ENCODE peak calls at places on chromosomes 12 and 14, in four cellular contexts. H, E, D and K are unnamed samples.

GRCh38 chr12:50979369-50980052 is 27.2 kb downstream of the HIGD1C start:
- DNase-seq in H (no peak), E (no peak), D (no peak), K (no peak)

GRCh38 chr14:54447231-54447692 is 6.1 kb upstream of the CNIH1 start:
- DNase-seq in H (no peak), E (peak), D (no peak), K (no peak)

GRCh38 chr14:51999084-51999483 is 9.7 kb downstream of the RTRAF start:
- DNase-seq in H (no peak), E (no peak), D (no peak), K (no peak)

GRCh38 chr14:92582706-92583452 is 69.3 kb downstream of the RIN3 start:
- DNase-seq in H (no peak), E (no peak), D (no peak), K (no peak)

GRCh38 chr12:51826881-51827280 is 21.6 kb downstream of the FIGNL2 start:
- DNase-seq in H (no peak), E (no peak), D (peak), K (no peak)

GRCh38 chr12:47725091-47725772 is at the start of gene ENDOU:
- DNase-seq in H (no peak), E (no peak), D (no peak), K (no peak)

GRCh38 chr14:61122862-61123261 is 141.8 kb downstream of the SLC38A6 start:
- DNase-seq in H (no peak), E (no peak), D (no peak), K (no peak)

GRCh38 chr12:2456813-2457186 is 338.0 kb upstream of the FKBP4 start:
- DNase-seq in H (no peak), E (no peak), D (no peak), K (no peak)

DNA sequence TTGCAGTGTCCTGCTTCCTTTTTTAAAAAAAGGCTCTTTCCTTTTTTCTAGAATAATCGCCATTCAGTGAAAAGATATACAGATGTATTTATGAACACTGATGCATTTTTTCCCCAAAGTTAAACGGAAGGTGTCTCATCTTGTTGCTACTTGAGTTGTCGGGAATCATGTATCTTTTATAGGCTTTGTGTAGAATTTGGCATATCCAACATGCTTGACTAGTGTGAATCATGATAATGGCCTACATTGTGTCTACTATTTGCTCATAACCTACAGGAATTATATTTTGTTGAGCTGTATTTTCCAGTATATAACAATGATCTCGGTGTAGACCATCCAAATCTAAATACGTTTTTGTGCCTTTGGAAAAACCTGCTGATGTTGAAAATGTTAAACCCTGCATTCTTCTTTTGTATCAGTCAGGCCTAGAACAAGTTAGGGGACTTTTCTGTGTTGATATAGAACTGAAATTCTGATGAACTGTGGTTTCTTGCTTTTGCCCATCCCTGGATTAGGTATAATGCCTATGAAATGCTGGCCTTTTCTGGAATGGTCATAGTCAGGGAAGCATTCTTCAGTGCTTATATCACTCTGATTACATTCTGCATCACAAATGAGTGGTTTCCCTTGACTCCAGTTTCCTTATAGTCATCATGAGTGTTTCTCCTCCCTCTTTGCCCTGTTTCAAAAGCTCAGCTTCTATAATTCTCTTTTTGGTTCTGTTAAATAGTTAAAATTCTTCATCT is 10.8 kb downstream of the BMAL2 start:
- DNase-seq in H (no peak), E (no peak), D (no peak), K (no peak)
- TF ChIP-seq ELF1 in H (no peak), E (no peak), D (no peak), K (no peak)

DNA sequence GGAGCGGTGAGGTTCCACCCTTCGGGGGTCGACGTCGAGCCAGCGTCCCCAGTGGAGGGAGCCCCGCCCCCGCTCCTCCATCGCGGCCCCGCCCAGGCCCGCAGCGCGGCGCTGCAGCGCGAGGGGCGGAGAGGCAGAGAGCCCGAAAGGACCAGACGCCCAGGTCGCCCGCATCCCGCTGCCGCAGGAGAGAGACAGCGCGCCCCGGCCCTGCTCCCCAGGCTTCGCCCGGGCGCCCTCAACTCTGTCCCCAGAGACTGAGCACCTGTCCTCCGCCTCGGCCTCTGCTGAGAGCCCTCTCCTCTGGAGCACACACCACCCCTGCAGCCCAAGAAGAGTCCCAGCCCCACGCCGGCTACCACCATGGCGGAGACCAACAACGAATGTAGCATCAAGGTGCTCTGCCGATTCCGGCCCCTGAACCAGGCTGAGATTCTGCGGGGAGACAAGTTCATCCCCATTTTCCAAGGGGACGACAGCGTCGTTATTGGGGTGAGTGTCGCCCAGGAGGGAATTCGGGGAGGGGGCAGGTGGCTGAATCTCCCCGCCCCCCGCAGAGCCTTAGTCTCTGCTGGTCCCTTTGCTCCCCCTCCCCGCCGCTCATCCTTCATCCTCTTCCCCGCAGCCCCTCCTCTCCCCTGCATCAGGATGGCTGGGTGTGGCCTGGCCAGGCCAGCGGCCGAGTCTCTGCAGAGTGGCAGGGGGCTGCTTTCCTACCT is at the start of gene KIF5A:
- DNase-seq in H (peak), E (no peak), D (peak), K (no peak)
- TF ChIP-seq ELF1 in H (no peak), E (no peak), D (no peak), K (no peak)

DNA sequence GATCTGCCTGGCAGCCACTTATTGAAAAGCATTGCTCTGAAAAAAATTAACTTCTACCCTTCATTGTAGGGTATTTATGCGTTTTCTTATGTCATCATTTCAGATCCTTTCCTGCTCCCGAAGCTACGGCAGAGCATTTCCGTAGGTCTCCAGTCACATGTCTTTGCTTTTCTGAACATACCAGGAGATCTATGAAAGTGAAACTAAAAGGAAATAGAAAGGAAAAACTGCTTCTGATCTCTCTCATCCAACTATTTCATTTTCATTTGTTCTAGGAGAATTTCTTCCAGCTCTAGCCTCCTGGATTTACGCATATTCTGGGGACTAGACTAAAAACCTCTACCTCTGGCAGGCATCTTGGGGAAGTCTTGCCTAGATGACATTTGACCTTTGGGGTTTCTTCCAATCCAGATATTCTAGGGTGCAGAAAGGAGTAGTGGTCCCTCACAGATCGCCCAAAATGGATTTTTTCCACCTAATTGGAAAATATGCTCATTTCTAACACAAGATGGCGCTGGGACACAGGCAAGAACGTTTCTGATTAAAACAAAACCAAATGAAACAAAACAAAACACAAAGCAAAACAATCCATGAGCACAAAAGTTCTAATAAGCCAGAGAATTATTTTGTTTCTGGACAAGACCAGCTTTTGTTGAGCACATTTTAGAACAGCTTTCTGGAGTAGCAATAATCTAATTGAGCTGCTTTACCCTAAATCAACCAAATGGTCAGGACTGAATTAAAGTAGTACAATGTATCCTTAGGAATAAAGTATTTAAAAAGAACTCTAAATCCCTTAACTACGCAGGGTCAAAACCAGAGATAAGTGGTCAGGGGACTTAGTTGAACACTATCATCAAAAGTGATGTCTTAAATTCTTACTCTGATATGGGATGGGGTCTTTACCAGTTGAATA is 12.2 kb upstream of the PARP11 start:
- DNase-seq in H (peak), E (peak), D (peak), K (peak)
- TF ChIP-seq ELF1 in H (no peak), E (no peak), D (no peak), K (no peak)

GRCh38 chr14:104204660-104205149 is 66.3 kb downstream of the KIF26A start:
- DNase-seq in H (no peak), E (no peak), D (no peak), K (no peak)

GRCh38 chr14:104207142-104207845 is 68.9 kb downstream of the KIF26A start:
- DNase-seq in H (no peak), E (no peak), D (no peak), K (no peak)

GRCh38 chr14:104203071-104203425 is 64.7 kb downstream of the KIF26A start:
- DNase-seq in H (no peak), E (no peak), D (no peak), K (no peak)

GRCh38 chr14:104205781-104206180 is 67.4 kb downstream of the KIF26A start:
- DNase-seq in H (no peak), E (no peak), D (no peak), K (no peak)

GRCh38 chr14:104206281-104206904 is 68.0 kb downstream of the KIF26A start:
- DNase-seq in H (no peak), E (peak), D (peak), K (no peak)
- TF ChIP-seq ELF1 in H (no peak), E (no peak), D (no peak), K (no peak)

DNA sequence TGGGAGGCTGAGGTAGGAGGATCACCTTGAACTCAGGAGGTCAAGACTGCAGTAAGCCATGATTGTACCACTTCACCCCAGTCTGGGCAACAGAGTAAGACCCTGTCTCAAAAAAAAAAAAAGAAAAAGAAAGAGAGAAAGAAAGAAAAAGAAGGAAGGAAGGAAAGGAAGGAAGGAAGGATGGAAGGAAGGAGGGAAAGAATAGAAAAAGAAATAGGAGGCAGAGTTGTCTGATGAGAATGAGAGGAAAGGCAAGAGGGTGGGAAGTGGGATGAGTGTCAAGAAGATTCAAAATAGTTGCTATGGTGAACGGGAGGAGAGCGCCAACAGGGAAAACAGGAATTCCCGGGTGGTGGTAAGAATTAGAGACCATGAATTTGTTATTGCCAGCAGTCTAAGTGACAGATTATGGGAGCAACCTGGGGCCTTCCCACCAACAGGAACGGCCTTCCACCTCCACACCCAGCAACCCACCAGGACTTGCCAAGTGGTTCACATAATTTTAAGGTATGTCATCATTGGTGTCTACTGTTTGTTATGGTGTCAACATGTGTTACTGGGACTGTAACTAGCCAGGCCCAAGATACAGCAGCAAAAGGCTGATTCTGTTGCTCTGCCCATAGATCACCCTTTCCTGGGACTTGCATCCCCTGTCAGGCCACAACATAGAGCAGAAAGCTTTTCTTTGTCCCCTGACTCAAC is 36.1 kb upstream of the C12orf76 start:
- DNase-seq in H (no peak), E (no peak), D (no peak), K (no peak)
- TF ChIP-seq ELF1 in H (no peak), E (no peak), D (no peak), K (no peak)

GRCh38 chr14:38409081-38409705 is 153.3 kb upstream of the CLEC14A start:
- DNase-seq in H (no peak), E (no peak), D (no peak), K (no peak)
- TF ChIP-seq ELF1 in H (no peak), E (no peak), D (no peak), K (no peak)

GRCh38 chr12:95164656-95165055 is 52.6 kb downstream of the FGD6 start:
- DNase-seq in H (no peak), E (no peak), D (no peak), K (no peak)
- TF ChIP-seq ELF1 in H (no peak), E (no peak), D (no peak), K (no peak)

DNA sequence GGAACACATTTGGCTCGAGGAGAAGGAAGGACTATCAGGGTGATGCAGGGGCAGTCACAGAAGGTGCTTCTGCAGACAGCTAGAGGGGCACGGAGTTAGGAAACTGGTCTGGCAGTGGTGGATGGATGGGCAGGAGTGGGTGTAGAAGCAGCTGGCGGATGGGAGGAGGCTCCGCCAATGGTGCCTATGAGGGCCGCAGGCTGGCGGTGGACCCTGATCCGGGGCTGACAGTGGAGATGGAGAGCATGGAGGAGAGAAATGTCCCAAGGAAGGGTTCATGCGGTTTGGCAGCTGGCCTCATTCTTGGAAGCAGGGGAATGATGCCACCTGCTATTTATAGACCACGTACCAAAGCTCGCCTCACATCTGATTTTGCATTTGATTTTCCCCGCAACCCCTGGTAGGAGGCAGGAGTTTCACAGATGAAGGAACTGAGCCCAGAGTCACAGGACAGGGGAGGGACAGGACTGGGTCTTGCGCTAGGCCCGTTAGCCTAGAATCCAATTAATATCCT is 237.1 kb downstream of the FOXN3 start:
- DNase-seq in H (no peak), E (no peak), D (no peak), K (no peak)
- TF ChIP-seq ELF1 in H (no peak), E (no peak), D (no peak), K (no peak)

GRCh38 chr12:88994537-88994936 is 357.8 kb downstream of the DUSP6 start:
- DNase-seq in H (no peak), E (no peak), D (no peak), K (no peak)

GRCh38 chr12:88996389-88996788 is 355.9 kb downstream of the DUSP6 start:
- DNase-seq in H (no peak), E (no peak), D (no peak), K (no peak)

GRCh38 chr12:88998421-88998820 is 353.9 kb downstream of the DUSP6 start:
- DNase-seq in H (no peak), E (no peak), D (no peak), K (no peak)

GRCh38 chr12:88993655-88994054 is 358.6 kb downstream of the DUSP6 start:
- DNase-seq in H (no peak), E (peak), D (peak), K (peak)
- TF ChIP-seq ELF1 in H (no peak), E (no peak), D (no peak), K (no peak)

DNA sequence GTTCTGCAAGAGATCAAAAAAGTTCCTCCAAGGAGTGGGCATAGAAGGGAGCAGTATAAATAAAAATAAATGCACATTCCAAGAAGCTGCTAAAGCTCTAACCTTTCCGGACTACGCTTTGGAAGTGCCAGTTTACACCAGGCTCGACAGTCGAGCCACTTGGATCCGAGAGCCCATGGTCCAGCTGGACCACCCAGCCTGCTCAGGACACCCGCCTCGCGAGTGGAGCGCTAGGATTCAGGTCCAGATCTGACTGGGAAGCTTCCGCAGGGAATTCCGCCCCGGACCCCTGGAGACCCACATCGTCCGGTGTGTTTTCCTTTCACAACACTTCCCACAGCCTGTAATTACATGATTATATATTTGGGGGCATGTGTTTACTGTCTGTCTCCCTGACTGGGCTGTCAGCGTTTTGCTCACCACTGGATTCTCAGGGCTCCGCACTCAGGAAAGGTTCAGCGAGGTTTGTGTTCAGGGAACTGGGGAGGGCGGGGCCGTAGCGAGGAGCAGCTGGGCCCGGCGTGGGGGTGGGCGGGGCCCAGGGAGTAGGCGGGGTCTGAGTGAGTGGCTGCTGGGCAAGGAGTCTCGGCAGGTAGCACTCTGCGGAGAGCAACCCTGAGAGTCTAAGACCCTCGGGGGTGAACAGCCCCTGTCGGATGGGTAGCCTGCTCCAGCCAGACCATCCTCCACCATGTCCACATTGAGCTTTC is 52.3 kb upstream of the TMEM263 start:
- DNase-seq in H (peak), E (peak), D (peak), K (peak)
- TF ChIP-seq ELF1 in H (no peak), E (no peak), D (no peak), K (no peak)